ENCODE peak calls at places on chromosomes 1 and 21, in four cellular contexts. D is psoas muscle, J is uterus, Z is right lobe of liver. I is an unnamed sample.

GRCh38 chr1:26387447-26387846 is 14.9 kb upstream of the ZNF683 start:
- DNase-seq in D (no peak), J (no peak), Z (peak), I (no peak)

GRCh38 chr1:40980453-40981121 is 1.1 kb downstream of the CTPS1 start:
- DNase-seq in D (no peak), J (peak), Z (peak), I (peak)

GRCh38 chr1:201517631-201518030 is 10.7 kb upstream of the CSRP1 start:
- DNase-seq in D (no peak), J (no peak), Z (no peak), I (no peak)

GRCh38 chr1:32115496-32115895 is 7.6 kb downstream of the KPNA6 start:
- DNase-seq in D (no peak), J (no peak), Z (no peak), I (no peak)

GRCh38 chr1:207822124-207822601 is 70.3 kb downstream of the CD46 start:
- DNase-seq in D (no peak), J (no peak), Z (no peak), I (no peak)

GRCh38 chr1:10471411-10472219 is 714 bp downstream of the DFFA start:
- DNase-seq in D (peak), J (no peak), Z (no peak), I (no peak)

GRCh38 chr21:33914188-33914587 is 1.4 kb downstream of the ATP5PO start:
- DNase-seq in D (no peak), J (no peak), Z (no peak), I (no peak)

GRCh38 chr1:88286716-88287115 is 397.4 kb upstream of the PKN2 start:
- DNase-seq in D (no peak), J (no peak), Z (no peak), I (no peak)

GRCh38 chr1:41840592-41841246 is 78.0 kb downstream of the HIVEP3 start:
- DNase-seq in D (no peak), J (no peak), Z (no peak), I (peak)

GRCh38 chr1:221697924-221698425 is 43.9 kb downstream of the DUSP10 start:
- DNase-seq in D (no peak), J (no peak), Z (no peak), I (no peak)

GRCh38 chr1:11851171-11851570 is 3.6 kb upstream of the NPPA start:
- DNase-seq in D (no peak), J (no peak), Z (no peak), I (peak)

GRCh38 chr21:29189358-29189757 is 58.9 kb downstream of the MAP3K7CL start:
- DNase-seq in D (no peak), J (no peak), Z (no peak), I (no peak)

GRCh38 chr21:42923553-42924432 is 1.6 kb downstream of the ERVH48-1 start:
- DNase-seq in D (peak), J (peak), Z (peak), I (peak)

GRCh38 chr1:92476071-92476607 is 10.6 kb downstream of the GFI1 start:
- DNase-seq in D (no peak), J (no peak), Z (no peak), I (peak)

GRCh38 chr21:45539046-45539795 is 3.0 kb downstream of the SLC19A1 start:
- DNase-seq in D (no peak), J (peak), Z (no peak), I (no peak)

GRCh38 chr1:20473894-20474293 is 12.1 kb downstream of the CAMK2N1 start:
- DNase-seq in D (no peak), J (no peak), Z (no peak), I (no peak)

GRCh38 chr1:36653850-36654249 is 171.1 kb upstream of the CSF3R start:
- DNase-seq in D (peak), J (no peak), Z (no peak), I (no peak)

GRCh38 chr1:204602871-204603542 is 82.5 kb downstream of the LRRN2 start:
- DNase-seq in D (no peak), J (no peak), Z (no peak), I (no peak)

GRCh38 chr1:117060441-117061317 is 553 bp downstream of the TTF2 start:
- DNase-seq in D (no peak), J (no peak), Z (peak), I (no peak)

GRCh38 chr1:200027264-200027823 is at the start of gene NR5A2:
- DNase-seq in D (no peak), J (no peak), Z (no peak), I (no peak)

GRCh38 chr1:221356693-221357092 is 385.2 kb downstream of the DUSP10 start:
- DNase-seq in D (no peak), J (no peak), Z (no peak), I (peak)

GRCh38 chr1:18938707-18939070 is 17.8 kb downstream of the IFFO2 start:
- DNase-seq in D (no peak), J (no peak), Z (no peak), I (no peak)

GRCh38 chr1:235253219-235253640 is 74.7 kb downstream of the ARID4B start:
- DNase-seq in D (peak), J (peak), Z (peak), I (peak)

GRCh38 chr1:117661027-117661426 is 55.2 kb downstream of the TENT5C start:
- DNase-seq in D (no peak), J (no peak), Z (no peak), I (peak)

GRCh38 chr1:99438656-99439055 is 174.4 kb downstream of the PLPPR4 start:
- DNase-seq in D (no peak), J (no peak), Z (no peak), I (no peak)

GRCh38 chr1:2446861-2447260 is 29.2 kb upstream of the PLCH2 start:
- DNase-seq in D (no peak), J (no peak), Z (no peak), I (no peak)

GRCh38 chr1:2449636-2450454 is 26.2 kb upstream of the PLCH2 start:
- DNase-seq in D (no peak), J (no peak), Z (no peak), I (no peak)

GRCh38 chr1:2446394-2446793 is 29.7 kb upstream of the PLCH2 start:
- DNase-seq in D (no peak), J (no peak), Z (no peak), I (no peak)

GRCh38 chr1:2447274-2448097 is 28.6 kb upstream of the PLCH2 start:
- DNase-seq in D (no peak), J (no peak), Z (no peak), I (no peak)

DNA sequence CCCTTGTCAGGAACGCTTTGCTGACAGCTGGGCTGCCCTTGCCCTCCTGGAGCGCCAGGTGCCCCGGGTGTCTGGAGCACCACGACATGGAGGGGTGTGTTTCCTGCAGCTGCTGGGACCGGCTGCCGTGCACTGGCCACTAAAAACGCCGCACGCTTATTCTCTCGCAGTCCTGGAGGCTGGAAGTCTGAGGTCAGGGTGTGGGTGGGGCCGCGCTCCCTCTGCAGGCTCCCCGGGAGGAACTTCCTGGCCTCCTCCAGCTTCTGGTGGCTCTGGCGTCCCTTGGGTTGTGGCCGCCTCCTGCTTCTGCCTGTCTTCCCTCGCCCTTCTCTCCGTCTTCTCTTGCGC is 28.0 kb upstream of the PLCH2 start:
- DNase-seq in D (no peak), J (no peak), Z (no peak), I (no peak)
- H3K4me3 ChIP-seq in D (no peak), J (no peak), Z (no peak), I (no peak)

GRCh38 chr1:87052986-87053385 is 138.6 kb downstream of the HS2ST1 start:
- DNase-seq in D (no peak), J (no peak), Z (no peak), I (no peak)
- H3K4me3 ChIP-seq in D (no peak), J (no peak), Z (no peak), I (no peak)

DNA sequence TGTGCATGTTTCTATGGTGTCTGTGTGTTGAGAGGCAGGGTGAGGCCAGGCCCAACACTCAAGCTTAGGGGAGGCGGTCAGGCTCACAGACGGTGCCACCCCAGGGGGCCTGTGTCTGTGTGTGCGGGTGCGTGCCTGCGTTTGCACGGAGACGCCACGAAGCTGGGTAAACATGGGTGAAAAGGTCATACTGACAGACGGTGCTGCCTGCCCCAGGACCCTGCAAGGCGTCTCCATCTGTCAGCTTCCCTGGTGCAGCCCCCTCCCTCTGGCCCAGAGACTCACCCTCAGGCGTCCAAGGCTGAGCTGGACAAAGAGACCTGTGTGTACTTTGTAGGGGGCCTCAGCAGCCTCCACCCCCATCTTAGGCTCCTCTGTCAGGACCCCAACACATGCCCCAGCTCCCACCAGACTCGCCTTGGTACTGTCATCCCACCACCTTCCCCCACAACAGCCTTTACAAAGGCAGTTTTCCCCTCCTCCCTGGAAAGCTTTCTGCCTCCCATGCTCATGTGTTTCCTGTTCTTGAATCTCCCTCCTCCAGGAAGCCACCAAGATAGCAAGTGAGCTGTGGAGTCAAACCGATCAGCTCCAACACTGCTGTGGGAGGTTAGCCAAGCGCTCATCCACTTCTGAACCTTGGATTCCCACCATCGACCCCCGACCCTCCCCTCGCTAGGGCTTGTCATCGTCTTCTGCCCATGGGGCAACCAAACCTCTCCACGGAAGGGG is 34.1 kb downstream of the PTPRF start:
- DNase-seq in D (no peak), J (no peak), Z (no peak), I (no peak)
- H3K4me3 ChIP-seq in D (peak), J (no peak), Z (no peak), I (no peak)

GRCh38 chr1:23682946-23683345 is 8.7 kb upstream of the RPL11 start:
- DNase-seq in D (no peak), J (no peak), Z (no peak), I (no peak)

GRCh38 chr1:23679815-23680214 is 11.8 kb upstream of the RPL11 start:
- DNase-seq in D (no peak), J (no peak), Z (no peak), I (no peak)

GRCh38 chr1:23684415-23684814 is 7.2 kb upstream of the RPL11 start:
- DNase-seq in D (no peak), J (no peak), Z (no peak), I (no peak)
- H3K4me3 ChIP-seq in D (no peak), J (no peak), Z (no peak), I (no peak)

GRCh38 chr1:167820684-167821355 is 93.1 kb downstream of the ADCY10 start:
- DNase-seq in D (no peak), J (no peak), Z (no peak), I (no peak)
- H3K4me3 ChIP-seq in D (peak), J (no peak), Z (no peak), I (no peak)

DNA sequence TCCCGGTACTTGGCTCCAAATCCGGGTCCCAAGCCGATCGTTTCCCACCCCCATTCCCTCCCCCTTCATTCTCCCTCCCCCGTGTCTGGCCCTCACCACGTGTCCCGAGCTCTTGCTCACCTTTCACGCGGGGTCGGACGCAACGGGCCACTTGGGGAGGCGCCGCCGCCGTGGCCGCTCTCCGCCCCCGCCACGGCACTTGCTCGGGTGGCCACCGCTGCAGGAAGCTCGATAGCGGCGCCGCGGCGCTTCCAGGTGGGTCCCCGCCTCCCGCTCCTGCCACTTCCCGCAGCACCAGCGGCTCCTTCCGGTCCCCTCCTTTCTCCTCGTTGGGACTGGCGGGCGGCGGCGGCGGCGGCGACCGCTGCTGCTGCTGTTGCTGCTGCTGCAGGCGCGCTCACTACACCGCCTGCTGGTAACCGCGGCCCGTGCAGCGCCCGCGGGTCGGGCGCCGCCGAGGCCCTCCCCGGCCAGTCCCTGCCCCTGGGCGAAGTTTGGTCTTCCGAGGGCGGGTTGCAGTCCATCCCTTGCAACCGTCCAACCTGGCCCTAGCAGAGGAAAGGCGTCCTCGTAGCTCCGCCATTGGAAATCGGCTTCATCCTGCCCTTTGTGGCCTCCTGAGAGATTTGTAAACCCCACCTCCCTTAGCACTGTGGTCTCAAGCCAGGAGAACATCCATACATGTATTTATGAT is 831 bp upstream of the ZZZ3 start:
- DNase-seq in D (peak), J (peak), Z (peak), I (peak)
- H3K4me3 ChIP-seq in D (peak), J (peak), Z (peak), I (peak)

GRCh38 chr1:225908013-225908640 is 15.9 kb downstream of the PYCR2 start:
- DNase-seq in D (no peak), J (no peak), Z (no peak), I (no peak)

GRCh38 chr1:225906467-225906866 is 17.5 kb upstream of the LEFTY1 start:
- DNase-seq in D (no peak), J (no peak), Z (no peak), I (no peak)

GRCh38 chr1:225907341-225907740 is 16.7 kb downstream of the PYCR2 start:
- DNase-seq in D (no peak), J (no peak), Z (no peak), I (no peak)

GRCh38 chr1:225899044-225899925 is 10.3 kb upstream of the LEFTY1 start:
- DNase-seq in D (no peak), J (no peak), Z (no peak), I (no peak)

GRCh38 chr1:225903623-225904022 is 14.7 kb upstream of the LEFTY1 start:
- DNase-seq in D (no peak), J (no peak), Z (no peak), I (no peak)
- H3K4me3 ChIP-seq in D (no peak), J (no peak), Z (no peak), I (no peak)

GRCh38 chr1:34929497-34929852 is at the start of gene DLGAP3:
- DNase-seq in D (no peak), J (no peak), Z (no peak), I (no peak)

GRCh38 chr1:34928066-34928864 is 1.2 kb downstream of the DLGAP3 start:
- DNase-seq in D (no peak), J (no peak), Z (no peak), I (no peak)

GRCh38 chr1:34930702-34931071 is 1.2 kb upstream of the DLGAP3 start:
- DNase-seq in D (no peak), J (no peak), Z (no peak), I (no peak)

GRCh38 chr1:34928865-34929496 is 469 bp downstream of the DLGAP3 start:
- DNase-seq in D (no peak), J (no peak), Z (no peak), I (peak)

DNA sequence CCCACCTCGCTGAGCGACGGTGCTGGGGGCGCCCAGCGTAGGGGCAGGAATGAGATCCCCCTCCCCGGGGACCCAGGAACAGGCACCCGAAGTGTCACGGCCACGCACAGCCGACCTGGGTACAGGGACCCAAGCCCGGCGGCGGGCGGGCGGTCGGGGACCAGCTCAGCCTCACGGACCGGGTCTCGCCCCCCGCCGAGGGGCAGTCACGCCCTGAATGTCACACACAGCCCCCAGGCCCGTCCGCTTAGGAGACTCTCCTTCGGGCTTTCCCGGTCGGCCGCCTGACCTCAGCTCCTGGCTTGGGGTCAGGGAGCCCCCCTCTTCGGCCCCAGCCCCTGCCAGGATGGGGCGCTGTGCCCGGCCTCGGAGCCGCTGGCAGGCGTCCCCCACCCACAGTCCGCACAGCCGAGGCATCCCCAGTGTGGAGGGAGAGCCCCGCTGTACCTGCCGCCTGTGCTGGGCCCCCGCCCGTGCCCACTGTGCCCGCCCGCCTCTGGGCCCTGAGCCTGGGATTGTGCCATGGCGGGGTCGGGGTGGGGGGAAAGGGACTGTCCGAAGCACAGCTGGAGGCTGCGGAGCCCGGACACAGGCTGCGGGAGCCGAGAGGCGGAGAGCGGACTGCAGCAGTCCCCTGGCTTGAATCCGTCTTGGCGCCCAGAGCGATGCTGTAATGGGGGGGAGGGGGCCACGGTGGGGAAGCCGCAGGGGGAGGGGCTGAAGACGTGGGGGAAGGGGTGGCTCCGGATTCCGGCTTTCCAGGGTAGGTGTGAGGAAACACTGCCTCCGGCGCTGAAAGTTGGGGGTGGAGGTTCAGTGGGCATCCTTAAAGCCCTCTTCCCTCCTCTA is 627 bp upstream of the DLGAP3 start:
- DNase-seq in D (no peak), J (no peak), Z (no peak), I (no peak)
- H3K4me3 ChIP-seq in D (peak), J (no peak), Z (peak), I (no peak)

GRCh38 chr21:37259426-37259825 is 7.7 kb downstream of the VPS26C start:
- DNase-seq in D (no peak), J (peak), Z (no peak), I (no peak)
- H3K4me3 ChIP-seq in D (no peak), J (no peak), Z (no peak), I (no peak)

GRCh38 chr1:150162582-150162861 is 12.8 kb downstream of the PLEKHO1 start:
- DNase-seq in D (no peak), J (no peak), Z (no peak), I (no peak)

GRCh38 chr1:150164224-150164623 is 14.5 kb downstream of the PLEKHO1 start:
- DNase-seq in D (peak), J (no peak), Z (no peak), I (no peak)

GRCh38 chr1:150162862-150163706 is 13.4 kb downstream of the PLEKHO1 start:
- DNase-seq in D (peak), J (peak), Z (peak), I (no peak)

GRCh38 chr1:150160964-150161626 is 11.4 kb downstream of the PLEKHO1 start:
- DNase-seq in D (no peak), J (no peak), Z (no peak), I (no peak)

GRCh38 chr1:150161747-150162581 is 12.2 kb downstream of the PLEKHO1 start:
- DNase-seq in D (no peak), J (peak), Z (no peak), I (no peak)
- H3K4me3 ChIP-seq in D (peak), J (no peak), Z (no peak), I (no peak)